ENCODE peak calls at places on chromosomes 4 and X, in ten cellular contexts. One of them, this sample, is unnamed.
A peak's percentile ranks its signal among the peaks of the same experiment; 100 is the strongest.

GRCh38 chr4:37771771-37772170 is 54.7 kb upstream of the PGM2 start:
- DNase-seq in MG63: no peak
- DNase-seq in fibroblast of lung: no peak
- DNase-seq in CD8-positive, alpha-beta memory T cell: no peak
- DNase-seq in astrocyte: no peak
- DNase-seq in small intestine: no peak
- DNase-seq in left ventricle myocardium inferior: no peak
- DNase-seq in breast epithelium: no peak
- DNase-seq in IMR-90: no peak
- DNase-seq in cardiac muscle cell: no peak
- DNase-seq in this sample: no peak

GRCh38 chr4:123526511-123526910 is 129.9 kb downstream of the SPRY1 start:
- DNase-seq in MG63: no peak
- DNase-seq in fibroblast of lung: no peak
- DNase-seq in CD8-positive, alpha-beta memory T cell: no peak
- DNase-seq in astrocyte: no peak
- DNase-seq in small intestine: no peak
- DNase-seq in left ventricle myocardium inferior: no peak
- DNase-seq in breast epithelium: no peak
- DNase-seq in IMR-90: no peak
- DNase-seq in cardiac muscle cell: no peak
- DNase-seq in this sample: no peak

GRCh38 chrX:130176354-130176776 is 4.6 kb downstream of the RAB33A start:
- DNase-seq in MG63: no peak
- DNase-seq in fibroblast of lung: no peak
- DNase-seq in CD8-positive, alpha-beta memory T cell: no peak
- DNase-seq in astrocyte: no peak
- DNase-seq in small intestine: no peak
- DNase-seq in left ventricle myocardium inferior: no peak
- DNase-seq in breast epithelium: no peak
- DNase-seq in IMR-90: peak; percentile 25
- DNase-seq in cardiac muscle cell: no peak
- DNase-seq in this sample: no peak

GRCh38 chrX:13110427-13111324 is 66.3 kb upstream of the FAM9C start:
- DNase-seq in MG63: peak; percentile 48
- DNase-seq in fibroblast of lung: peak; percentile 95
- DNase-seq in CD8-positive, alpha-beta memory T cell: no peak
- DNase-seq in astrocyte: peak; percentile 96
- DNase-seq in small intestine: peak; percentile 88
- DNase-seq in left ventricle myocardium inferior: peak; percentile 45
- DNase-seq in breast epithelium: no peak
- DNase-seq in IMR-90: peak; percentile 92
- DNase-seq in cardiac muscle cell: peak; percentile 93
- DNase-seq in this sample: peak; percentile 6

GRCh38 chr4:121827851-121828250 is 4.2 kb upstream of the CCNA2 start:
- DNase-seq in MG63: no peak
- DNase-seq in fibroblast of lung: peak; percentile 58
- DNase-seq in CD8-positive, alpha-beta memory T cell: no peak
- DNase-seq in astrocyte: peak; percentile 22
- DNase-seq in small intestine: no peak
- DNase-seq in left ventricle myocardium inferior: no peak
- DNase-seq in breast epithelium: no peak
- DNase-seq in IMR-90: peak; percentile 64
- DNase-seq in cardiac muscle cell: peak; percentile 11
- DNase-seq in this sample: no peak

GRCh38 chr4:99971453-99972111 is 21.5 kb upstream of the H2AZ1 start:
- DNase-seq in MG63: no peak
- DNase-seq in fibroblast of lung: no peak
- DNase-seq in CD8-positive, alpha-beta memory T cell: no peak
- DNase-seq in astrocyte: no peak
- DNase-seq in small intestine: no peak
- DNase-seq in left ventricle myocardium inferior: no peak
- DNase-seq in breast epithelium: no peak
- DNase-seq in IMR-90: no peak
- DNase-seq in cardiac muscle cell: no peak
- DNase-seq in this sample: no peak

GRCh38 chr4:88965053-88965452 is 91.9 kb downstream of the FAM13A start:
- DNase-seq in MG63: no peak
- DNase-seq in fibroblast of lung: no peak
- DNase-seq in CD8-positive, alpha-beta memory T cell: no peak
- DNase-seq in astrocyte: peak; percentile 8
- DNase-seq in small intestine: no peak
- DNase-seq in left ventricle myocardium inferior: no peak
- DNase-seq in breast epithelium: no peak
- DNase-seq in IMR-90: peak; percentile 16
- DNase-seq in cardiac muscle cell: peak; percentile 9
- DNase-seq in this sample: no peak

GRCh38 chr4:40736910-40737309 is 12.8 kb upstream of the NSUN7 start:
- DNase-seq in MG63: no peak
- DNase-seq in fibroblast of lung: peak; percentile 72
- DNase-seq in CD8-positive, alpha-beta memory T cell: no peak
- DNase-seq in astrocyte: peak; percentile 12
- DNase-seq in small intestine: peak; percentile 56
- DNase-seq in left ventricle myocardium inferior: no peak
- DNase-seq in breast epithelium: no peak
- DNase-seq in IMR-90: peak; percentile 22
- DNase-seq in cardiac muscle cell: peak; percentile 72
- DNase-seq in this sample: no peak

GRCh38 chr4:31045724-31046318 is 325.7 kb downstream of the PCDH7 start:
- DNase-seq in MG63: no peak
- DNase-seq in fibroblast of lung: peak; percentile 47
- DNase-seq in CD8-positive, alpha-beta memory T cell: no peak
- DNase-seq in astrocyte: peak; percentile 6
- DNase-seq in small intestine: peak; percentile 56
- DNase-seq in left ventricle myocardium inferior: no peak
- DNase-seq in breast epithelium: no peak
- DNase-seq in IMR-90: peak; percentile 24
- DNase-seq in cardiac muscle cell: peak; percentile 33
- DNase-seq in this sample: no peak

GRCh38 chr4:16026155-16026761 is 57.6 kb downstream of the PROM1 start:
- DNase-seq in MG63: no peak
- DNase-seq in fibroblast of lung: peak; percentile 74
- DNase-seq in CD8-positive, alpha-beta memory T cell: peak; percentile 42
- DNase-seq in astrocyte: peak; percentile 33
- DNase-seq in small intestine: peak; percentile 50
- DNase-seq in left ventricle myocardium inferior: no peak
- DNase-seq in breast epithelium: no peak
- DNase-seq in IMR-90: peak; percentile 61
- DNase-seq in cardiac muscle cell: peak; percentile 78
- DNase-seq in this sample: no peak

GRCh38 chr4:112908511-112908910 is 140.9 kb upstream of the ANK2 start:
- DNase-seq in MG63: peak; percentile 67
- DNase-seq in fibroblast of lung: no peak
- DNase-seq in CD8-positive, alpha-beta memory T cell: no peak
- DNase-seq in astrocyte: no peak
- DNase-seq in small intestine: no peak
- DNase-seq in left ventricle myocardium inferior: no peak
- DNase-seq in breast epithelium: no peak
- DNase-seq in IMR-90: no peak
- DNase-seq in cardiac muscle cell: peak; percentile 7
- DNase-seq in this sample: no peak

GRCh38 chr4:140256335-140256734 is 102.4 kb upstream of the MAML3 start:
- DNase-seq in MG63: peak; percentile 71
- DNase-seq in fibroblast of lung: peak; percentile 54
- DNase-seq in CD8-positive, alpha-beta memory T cell: no peak
- DNase-seq in astrocyte: peak; percentile 54
- DNase-seq in small intestine: peak; percentile 59
- DNase-seq in left ventricle myocardium inferior: no peak
- DNase-seq in breast epithelium: no peak
- DNase-seq in IMR-90: peak; percentile 77
- DNase-seq in cardiac muscle cell: no peak
- DNase-seq in this sample: no peak

GRCh38 chr4:150962245-150962644 is 52.8 kb downstream of the LRBA start:
- DNase-seq in MG63: no peak
- DNase-seq in fibroblast of lung: no peak
- DNase-seq in CD8-positive, alpha-beta memory T cell: no peak
- DNase-seq in astrocyte: no peak
- DNase-seq in small intestine: no peak
- DNase-seq in left ventricle myocardium inferior: no peak
- DNase-seq in breast epithelium: no peak
- DNase-seq in IMR-90: peak; percentile 23
- DNase-seq in cardiac muscle cell: no peak
- DNase-seq in this sample: no peak

GRCh38 chr4:180767330-180767729 is 1475.9 kb upstream of the TENM3 start:
- DNase-seq in MG63: no peak
- DNase-seq in fibroblast of lung: no peak
- DNase-seq in CD8-positive, alpha-beta memory T cell: no peak
- DNase-seq in astrocyte: no peak
- DNase-seq in small intestine: no peak
- DNase-seq in left ventricle myocardium inferior: no peak
- DNase-seq in breast epithelium: no peak
- DNase-seq in IMR-90: no peak
- DNase-seq in cardiac muscle cell: no peak
- DNase-seq in this sample: no peak

GRCh38 chr4:26410385-26411293 is 79.6 kb downstream of the CCKAR start:
- DNase-seq in MG63: no peak
- DNase-seq in fibroblast of lung: peak; percentile 79
- DNase-seq in CD8-positive, alpha-beta memory T cell: peak; percentile 43
- DNase-seq in astrocyte: no peak
- DNase-seq in small intestine: peak; percentile 70
- DNase-seq in left ventricle myocardium inferior: no peak
- DNase-seq in breast epithelium: no peak
- DNase-seq in IMR-90: peak; percentile 63
- DNase-seq in cardiac muscle cell: peak; percentile 73
- DNase-seq in this sample: peak; percentile 24

GRCh38 chr4:116357758-116358157 is 727.6 kb downstream of the TRAM1L1 start:
- DNase-seq in MG63: no peak
- DNase-seq in fibroblast of lung: no peak
- DNase-seq in CD8-positive, alpha-beta memory T cell: no peak
- DNase-seq in astrocyte: peak; percentile 7
- DNase-seq in small intestine: peak; percentile 5
- DNase-seq in left ventricle myocardium inferior: no peak
- DNase-seq in breast epithelium: no peak
- DNase-seq in IMR-90: no peak
- DNase-seq in cardiac muscle cell: peak; percentile 3
- DNase-seq in this sample: no peak

GRCh38 chr4:165398570-165398969 is 19.8 kb downstream of the CPE start:
- DNase-seq in MG63: no peak
- DNase-seq in fibroblast of lung: peak; percentile 42
- DNase-seq in CD8-positive, alpha-beta memory T cell: no peak
- DNase-seq in astrocyte: peak; percentile 68
- DNase-seq in small intestine: peak; percentile 5
- DNase-seq in left ventricle myocardium inferior: no peak
- DNase-seq in breast epithelium: no peak
- DNase-seq in IMR-90: peak; percentile 16
- DNase-seq in cardiac muscle cell: peak; percentile 43
- DNase-seq in this sample: peak; percentile 90

GRCh38 chrX:70234355-70234754 is at the start of gene AWAT1:
- DNase-seq in MG63: no peak
- DNase-seq in fibroblast of lung: no peak
- DNase-seq in CD8-positive, alpha-beta memory T cell: no peak
- DNase-seq in astrocyte: no peak
- DNase-seq in small intestine: no peak
- DNase-seq in left ventricle myocardium inferior: no peak
- DNase-seq in breast epithelium: no peak
- DNase-seq in IMR-90: no peak
- DNase-seq in cardiac muscle cell: no peak
- DNase-seq in this sample: no peak

GRCh38 chr4:48133668-48134444 is at the start of gene TXK:
- DNase-seq in MG63: no peak
- DNase-seq in fibroblast of lung: peak; percentile 47
- DNase-seq in CD8-positive, alpha-beta memory T cell: peak; percentile 59
- DNase-seq in astrocyte: peak; percentile 9
- DNase-seq in small intestine: no peak
- DNase-seq in left ventricle myocardium inferior: no peak
- DNase-seq in breast epithelium: no peak
- DNase-seq in IMR-90: peak; percentile 13
- DNase-seq in cardiac muscle cell: peak; percentile 27
- DNase-seq in this sample: no peak

GRCh38 chr4:173525118-173526033 is 4.7 kb downstream of the HAND2 start:
- DNase-seq in MG63: no peak
- DNase-seq in fibroblast of lung: no peak
- DNase-seq in CD8-positive, alpha-beta memory T cell: no peak
- DNase-seq in astrocyte: no peak
- DNase-seq in small intestine: no peak
- DNase-seq in left ventricle myocardium inferior: no peak
- DNase-seq in breast epithelium: no peak
- DNase-seq in IMR-90: no peak
- DNase-seq in cardiac muscle cell: peak; percentile 62
- DNase-seq in this sample: no peak
- H3K9me3 ChIP-seq in MG63: no peaks in the 10 kb centered on the region
- H3K9me3 ChIP-seq in fibroblast of lung: no peaks in the 10 kb centered on the region
- H3K9me3 ChIP-seq in CD8-positive, alpha-beta memory T cell: peaks cover 3% of the 10 kb centered on the region
- H3K9me3 ChIP-seq in astrocyte: peaks cover 2% of the 10 kb centered on the region
- H3K9me3 ChIP-seq in small intestine: no peaks in the 10 kb centered on the region
- H3K9me3 ChIP-seq in left ventricle myocardium inferior: no peaks in the 10 kb centered on the region
- H3K9me3 ChIP-seq in breast epithelium: no peaks in the 10 kb centered on the region
- H3K9me3 ChIP-seq in IMR-90: peaks cover 18% of the 10 kb centered on the region
- H3K9me3 ChIP-seq in cardiac muscle cell: no peaks in the 10 kb centered on the region
- H3K9me3 ChIP-seq in this sample: no peaks in the 10 kb centered on the region

GRCh38 chr4:132483-132882 is 8.2 kb downstream of the ZNF718 start:
- DNase-seq in MG63: no peak
- DNase-seq in fibroblast of lung: no peak
- DNase-seq in CD8-positive, alpha-beta memory T cell: no peak
- DNase-seq in astrocyte: no peak
- DNase-seq in small intestine: no peak
- DNase-seq in left ventricle myocardium inferior: no peak
- DNase-seq in breast epithelium: no peak
- DNase-seq in IMR-90: no peak
- DNase-seq in cardiac muscle cell: no peak
- DNase-seq in this sample: no peak
- H3K9me3 ChIP-seq in MG63: peaks cover 7% of the 10 kb centered on the region
- H3K9me3 ChIP-seq in fibroblast of lung: peaks cover 3% of the 10 kb centered on the region
- H3K9me3 ChIP-seq in CD8-positive, alpha-beta memory T cell: no peaks in the 10 kb centered on the region
- H3K9me3 ChIP-seq in astrocyte: peaks cover 6% of the 10 kb centered on the region
- H3K9me3 ChIP-seq in small intestine: no peaks in the 10 kb centered on the region
- H3K9me3 ChIP-seq in left ventricle myocardium inferior: peaks cover 64% of the 10 kb centered on the region
- H3K9me3 ChIP-seq in breast epithelium: peaks cover 40% of the 10 kb centered on the region
- H3K9me3 ChIP-seq in IMR-90: peaks cover 21% of the 10 kb centered on the region
- H3K9me3 ChIP-seq in cardiac muscle cell: no peaks in the 10 kb centered on the region
- H3K9me3 ChIP-seq in this sample: peaks cover 34% of the 10 kb centered on the region

DNA sequence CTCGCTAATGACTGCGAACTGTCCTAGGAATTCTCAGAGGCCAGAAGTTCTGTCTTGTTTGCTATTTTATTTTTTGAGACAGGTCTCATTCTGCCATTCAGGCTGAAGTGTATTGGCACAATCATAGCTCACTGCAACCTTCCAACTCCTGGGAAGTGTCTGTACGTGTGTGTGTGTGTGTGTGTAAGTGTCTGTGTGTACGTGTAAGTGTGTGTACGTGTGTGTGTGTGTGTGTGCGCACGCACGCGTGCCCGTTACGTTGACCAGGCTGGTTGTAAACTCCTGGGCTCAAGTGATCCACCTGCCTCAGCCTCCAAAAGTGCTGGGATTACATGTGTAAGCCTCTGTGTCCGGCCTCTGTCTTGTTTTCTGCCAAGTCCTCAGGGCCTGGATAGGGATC is 10.4 kb upstream of the CDK16 start:
- DNase-seq in MG63: no peak
- DNase-seq in fibroblast of lung: no peak
- DNase-seq in CD8-positive, alpha-beta memory T cell: no peak
- DNase-seq in astrocyte: no peak
- DNase-seq in small intestine: no peak
- DNase-seq in left ventricle myocardium inferior: no peak
- DNase-seq in breast epithelium: no peak
- DNase-seq in IMR-90: no peak
- DNase-seq in cardiac muscle cell: no peak
- DNase-seq in this sample: no peak
- H3K9me3 ChIP-seq in MG63: no peaks in the 10 kb centered on the region
- H3K9me3 ChIP-seq in fibroblast of lung: no peaks in the 10 kb centered on the region
- H3K9me3 ChIP-seq in CD8-positive, alpha-beta memory T cell: no peaks in the 10 kb centered on the region
- H3K9me3 ChIP-seq in astrocyte: no peaks in the 10 kb centered on the region
- H3K9me3 ChIP-seq in small intestine: no peaks in the 10 kb centered on the region
- H3K9me3 ChIP-seq in left ventricle myocardium inferior: no peaks in the 10 kb centered on the region
- H3K9me3 ChIP-seq in breast epithelium: no peaks in the 10 kb centered on the region
- H3K9me3 ChIP-seq in IMR-90: no peaks in the 10 kb centered on the region
- H3K9me3 ChIP-seq in cardiac muscle cell: no peaks in the 10 kb centered on the region
- H3K9me3 ChIP-seq in this sample: no peaks in the 10 kb centered on the region

GRCh38 chr4:71872221-71872620 is 88.3 kb upstream of the GC start:
- DNase-seq in MG63: no peak
- DNase-seq in fibroblast of lung: no peak
- DNase-seq in CD8-positive, alpha-beta memory T cell: no peak
- DNase-seq in astrocyte: no peak
- DNase-seq in small intestine: no peak
- DNase-seq in left ventricle myocardium inferior: no peak
- DNase-seq in breast epithelium: no peak
- DNase-seq in IMR-90: no peak
- DNase-seq in cardiac muscle cell: no peak
- DNase-seq in this sample: no peak
- H3K9me3 ChIP-seq in MG63: no peaks in the 10 kb centered on the region
- H3K9me3 ChIP-seq in fibroblast of lung: no peaks in the 10 kb centered on the region
- H3K9me3 ChIP-seq in CD8-positive, alpha-beta memory T cell: no peaks in the 10 kb centered on the region
- H3K9me3 ChIP-seq in astrocyte: no peaks in the 10 kb centered on the region
- H3K9me3 ChIP-seq in small intestine: no peaks in the 10 kb centered on the region
- H3K9me3 ChIP-seq in left ventricle myocardium inferior: peaks cover 18% of the 10 kb centered on the region
- H3K9me3 ChIP-seq in breast epithelium: no peaks in the 10 kb centered on the region
- H3K9me3 ChIP-seq in IMR-90: no peaks in the 10 kb centered on the region
- H3K9me3 ChIP-seq in cardiac muscle cell: no peaks in the 10 kb centered on the region
- H3K9me3 ChIP-seq in this sample: no peaks in the 10 kb centered on the region